ENCODE peak calls at places on chromosome 20, in five cellular contexts. S is Caco-2, G is endothelial cell, U is adrenal gland, Q is BE2C. A is an unnamed sample.
A peak's percentile ranks its signal among the peaks of the same experiment; 100 is the strongest.

GRCh38 chr20:53942121-53942816 is 128.1 kb downstream of the BCAS1 start:
- DNase-seq in S (peak; percentile 34), G (no peak), U (no peak), Q (peak; percentile 35), A (no peak)

GRCh38 chr20:44720994-44721784 is 6.0 kb downstream of the CCN5 start:
- DNase-seq in S (no peak), G (no peak), U (peak; percentile 79), Q (no peak), A (no peak)

GRCh38 chr20:431012-431904 is 23.2 kb downstream of the RBCK1 start:
- DNase-seq in S (peak; percentile 84), G (peak; percentile 57), U (peak; percentile 87), Q (peak; percentile 76), A (peak; percentile 44)

GRCh38 chr20:40697466-40697987 is 8.5 kb upstream of the MAFB start:
- DNase-seq in S (no peak), G (no peak), U (no peak), Q (no peak), A (no peak)

GRCh38 chr20:57465943-57466342 is 59.0 kb downstream of the CTCFL start:
- DNase-seq in S (no peak), G (no peak), U (no peak), Q (no peak), A (no peak)

GRCh38 chr20:53900380-53900999 is 169.9 kb downstream of the BCAS1 start:
- DNase-seq in S (no peak), G (no peak), U (no peak), Q (no peak), A (no peak)

GRCh38 chr20:53707341-53708102 is 113.9 kb upstream of the ZNF217 start:
- DNase-seq in S (no peak), G (no peak), U (peak; percentile 10), Q (no peak), A (no peak)

GRCh38 chr20:1672728-1673127 is 15.1 kb upstream of the SIRPG start:
- DNase-seq in S (no peak), G (no peak), U (no peak), Q (no peak), A (no peak)

GRCh38 chr20:32190608-32191415 is 16.7 kb downstream of the PLAGL2 start:
- DNase-seq in S (no peak), G (no peak), U (no peak), Q (no peak), A (no peak)

GRCh38 chr20:568097-568864 is 24.7 kb upstream of the CSNK2A1 start:
- DNase-seq in S (peak; percentile 21), G (no peak), U (no peak), Q (no peak), A (no peak)

GRCh38 chr20:2697768-2698167 is 5.2 kb downstream of the EBF4 start:
- DNase-seq in S (no peak), G (no peak), U (no peak), Q (no peak), A (no peak)

GRCh38 chr20:2899243-2899642 is 26.0 kb downstream of the PTPRA start:
- DNase-seq in S (no peak), G (no peak), U (no peak), Q (no peak), A (no peak)

GRCh38 chr20:41437836-41438235 is 71.2 kb upstream of the EMILIN3 start:
- DNase-seq in S (no peak), G (no peak), U (no peak), Q (no peak), A (no peak)

DNA sequence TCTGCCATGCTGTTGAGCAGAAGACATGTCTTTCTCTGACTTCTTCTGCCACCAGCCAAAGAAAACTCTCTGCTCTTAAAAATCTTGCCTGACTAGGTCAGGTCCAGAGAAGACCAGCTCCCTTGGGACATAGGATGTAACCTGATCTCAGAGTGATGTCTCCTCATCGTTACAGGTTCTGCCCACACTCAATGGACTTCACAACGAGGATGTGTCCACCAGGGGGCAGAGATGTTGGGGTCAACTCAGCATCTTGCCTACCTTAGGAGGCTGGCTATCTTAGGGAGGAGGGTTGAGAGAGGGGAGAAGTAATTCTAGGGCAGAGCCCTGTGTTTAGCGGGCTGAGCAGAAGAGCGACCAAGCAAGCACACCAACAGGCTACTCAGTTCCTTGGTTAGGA is 207.6 kb upstream of the CDH4 start:
- DNase-seq in S (no peak), G (no peak), U (no peak), Q (no peak), A (no peak)
- TF ChIP-seq CTCF in S (no peak), G (peak; percentile 22), U (no peak), Q (no peak), A (no peak)

GRCh38 chr20:50540620-50541605 is 30.7 kb downstream of the PTPN1 start:
- DNase-seq in S (peak; percentile 84), G (no peak), U (peak; percentile 42), Q (no peak), A (no peak)
- TF ChIP-seq CTCF in S (no peak), G (no peak), U (no peak), Q (no peak), A (no peak)

DNA sequence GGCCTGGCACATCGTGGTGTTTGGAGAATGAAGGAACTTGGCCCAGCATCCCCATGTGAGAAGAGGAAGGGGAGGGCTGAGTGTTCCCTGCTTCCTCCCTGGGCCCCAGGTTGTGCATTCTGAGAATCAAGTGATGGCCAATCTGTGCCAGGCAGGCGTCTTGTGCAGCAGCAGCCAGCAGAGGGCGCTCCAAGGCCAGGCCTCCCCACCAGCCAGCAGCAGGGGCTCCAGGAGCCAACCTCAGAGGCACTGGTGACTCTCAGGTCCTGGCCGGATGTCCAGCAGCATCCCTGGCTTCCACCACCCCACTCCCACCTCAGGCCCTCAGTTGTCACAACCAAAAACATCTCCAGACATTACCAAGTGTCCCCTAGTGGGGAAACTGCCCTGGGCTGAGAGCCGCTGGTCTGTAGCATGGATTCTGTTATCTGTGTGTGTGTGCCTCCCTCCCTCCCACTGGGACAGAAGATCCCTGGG is 192.0 kb downstream of the PREX1 start:
- DNase-seq in S (peak; percentile 77), G (peak; percentile 76), U (peak; percentile 78), Q (peak; percentile 85), A (peak; percentile 73)
- TF ChIP-seq CTCF in S (peak; percentile 99), G (peak; percentile 71), U (peak; percentile 83), Q (peak; percentile 96), A (peak; percentile 85)

GRCh38 chr20:62694106-62694505 is 14.5 kb upstream of the NTSR1 start:
- DNase-seq in S (no peak), G (no peak), U (no peak), Q (no peak), A (no peak)

GRCh38 chr20:62691485-62691884 is 17.2 kb upstream of the NTSR1 start:
- DNase-seq in S (no peak), G (no peak), U (no peak), Q (no peak), A (no peak)

GRCh38 chr20:62692176-62692575 is 16.5 kb upstream of the NTSR1 start:
- DNase-seq in S (no peak), G (no peak), U (no peak), Q (no peak), A (no peak)

GRCh38 chr20:62694868-62695267 is 13.8 kb upstream of the NTSR1 start:
- DNase-seq in S (no peak), G (no peak), U (no peak), Q (no peak), A (no peak)

GRCh38 chr20:62693523-62693922 is 15.1 kb upstream of the NTSR1 start:
- DNase-seq in S (no peak), G (no peak), U (no peak), Q (no peak), A (no peak)
- TF ChIP-seq CTCF in S (no peak), G (no peak), U (no peak), Q (no peak), A (no peak)

GRCh38 chr20:50116368-50116999 is 3.5 kb upstream of the UBE2V1 start:
- DNase-seq in S (peak; percentile 36), G (no peak), U (no peak), Q (no peak), A (no peak)

GRCh38 chr20:50113420-50114224 is 672 bp upstream of the UBE2V1 start:
- DNase-seq in S (peak; percentile 14), G (no peak), U (no peak), Q (no peak), A (no peak)

GRCh38 chr20:50115591-50116367 is 2.8 kb upstream of the UBE2V1 start:
- DNase-seq in S (peak; percentile 98), G (peak; percentile 83), U (peak; percentile 99), Q (peak; percentile 96), A (peak; percentile 61)

GRCh38 chr20:50112512-50113419 is at the start of gene UBE2V1:
- DNase-seq in S (peak; percentile 95), G (peak; percentile 87), U (peak; percentile 93), Q (peak; percentile 92), A (peak; percentile 82)

GRCh38 chr20:50115041-50115512 is 2.1 kb upstream of the UBE2V1 start:
- DNase-seq in S (peak; percentile 37), G (no peak), U (no peak), Q (no peak), A (no peak)
- TF ChIP-seq CTCF in S (no peak), G (no peak), U (no peak), Q (no peak), A (no peak)